ENCODE peak calls at places on chromosomes 2 and 18, in seven cellular contexts. O is lower lobe of right lung, W is activated B cell treated with CpG ODN at 0.5 μM for 24 hours, F is AG04450, Z is gastrocnemius medialis, S is foreskin fibroblast, L is HepG2. U is an unnamed sample.

GRCh38 chr18:8966819-8967218 is 135.7 kb upstream of the NDUFV2 start:
- DNase-seq in O (no peak), W (no peak), F (no peak), Z (no peak), S (no peak), L (no peak), U (no peak)

GRCh38 chr2:205175831-205176230 is 506.5 kb upstream of the NRP2 start:
- DNase-seq in O (no peak), W (no peak), F (no peak), Z (no peak), S (no peak), L (no peak), U (no peak)

GRCh38 chr2:174644406-174644805 is 46.8 kb upstream of the WIPF1 start:
- DNase-seq in O (no peak), W (no peak), F (no peak), Z (no peak), S (no peak), L (no peak), U (no peak)

GRCh38 chr2:96537734-96538486 is 1.4 kb downstream of the ARID5A start:
- DNase-seq in O (no peak), W (peak), F (no peak), Z (no peak), S (no peak), L (no peak), U (no peak)

GRCh38 chr2:16664052-16664731 is 1.4 kb downstream of the CYRIA start:
- DNase-seq in O (peak), W (peak), F (peak), Z (peak), S (no peak), L (no peak), U (no peak)

GRCh38 chr2:231642631-231643493 is 50.2 kb downstream of the TEX44 start:
- DNase-seq in O (peak), W (peak), F (peak), Z (peak), S (peak), L (peak), U (no peak)

GRCh38 chr18:46672062-46672970 is 15.3 kb upstream of the LOXHD1 start:
- DNase-seq in O (no peak), W (no peak), F (no peak), Z (no peak), S (peak), L (no peak), U (no peak)

GRCh38 chr2:3730646-3731045 is 27.3 kb downstream of the DCDC2C start:
- DNase-seq in O (no peak), W (no peak), F (no peak), Z (no peak), S (peak), L (no peak), U (no peak)

GRCh38 chr2:190996338-190996946 is 17.5 kb downstream of the STAT1 start:
- DNase-seq in O (peak), W (no peak), F (no peak), Z (no peak), S (peak), L (peak), U (no peak)

GRCh38 chr2:235390108-235390815 is 103.6 kb upstream of the AGAP1 start:
- DNase-seq in O (peak), W (no peak), F (peak), Z (no peak), S (no peak), L (no peak), U (no peak)

GRCh38 chr18:54774423-54774822 is 53.9 kb upstream of the RAB27B start:
- DNase-seq in O (no peak), W (no peak), F (no peak), Z (no peak), S (peak), L (no peak), U (no peak)

GRCh38 chr2:160087854-160088745 is 25.7 kb upstream of the PLA2R1 start:
- DNase-seq in O (no peak), W (no peak), F (no peak), Z (no peak), S (peak), L (peak), U (no peak)

GRCh38 chr2:196750977-196751631 is 48.4 kb downstream of the GTF3C3 start:
- DNase-seq in O (peak), W (peak), F (peak), Z (peak), S (peak), L (peak), U (no peak)

GRCh38 chr18:36736094-36736493 is 92.7 kb downstream of the TPGS2 start:
- DNase-seq in O (no peak), W (no peak), F (no peak), Z (no peak), S (no peak), L (no peak), U (no peak)

GRCh38 chr18:77119101-77119850 is 13.3 kb downstream of the MBP start:
- DNase-seq in O (no peak), W (no peak), F (no peak), Z (peak), S (no peak), L (no peak), U (no peak)

GRCh38 chr2:236661762-236662110 is 92.1 kb downstream of the ACKR3 start:
- DNase-seq in O (no peak), W (no peak), F (no peak), Z (peak), S (peak), L (no peak), U (no peak)

GRCh38 chr2:42765686-42766085 is 1.8 kb upstream of the OXER1 start:
- DNase-seq in O (no peak), W (no peak), F (no peak), Z (no peak), S (no peak), L (no peak), U (no peak)

GRCh38 chr18:37385846-37386435 is 179.7 kb downstream of the CELF4 start:
- DNase-seq in O (no peak), W (no peak), F (no peak), Z (no peak), S (peak), L (peak), U (no peak)

GRCh38 chr18:43442571-43442970 is 165.3 kb upstream of the SYT4 start:
- DNase-seq in O (no peak), W (no peak), F (no peak), Z (no peak), S (no peak), L (no peak), U (no peak)

GRCh38 chr2:124437811-124438210 is 412.7 kb downstream of the CNTNAP5 start:
- DNase-seq in O (no peak), W (no peak), F (no peak), Z (no peak), S (no peak), L (no peak), U (no peak)

GRCh38 chr18:58263733-58264469 is 219.9 kb downstream of the NEDD4L start:
- DNase-seq in O (no peak), W (no peak), F (no peak), Z (no peak), S (no peak), L (no peak), U (no peak)

GRCh38 chr2:209383212-209383611 is 40.6 kb upstream of the MAP2 start:
- DNase-seq in O (no peak), W (no peak), F (peak), Z (no peak), S (peak), L (peak), U (no peak)

GRCh38 chr2:12014088-12014960 is 267.9 kb downstream of the LPIN1 start:
- DNase-seq in O (peak), W (no peak), F (no peak), Z (peak), S (peak), L (no peak), U (no peak)

GRCh38 chr2:2800001-2800400 is 468.9 kb upstream of the MYT1L start:
- DNase-seq in O (no peak), W (no peak), F (no peak), Z (no peak), S (no peak), L (no peak), U (no peak)

GRCh38 chr2:226721541-226721940 is 78.1 kb downstream of the IRS1 start:
- DNase-seq in O (no peak), W (no peak), F (no peak), Z (peak), S (peak), L (no peak), U (no peak)

GRCh38 chr2:240467659-240468299 is 32.3 kb downstream of the GPC1 start:
- DNase-seq in O (no peak), W (no peak), F (no peak), Z (peak), S (no peak), L (no peak), U (no peak)

GRCh38 chr2:30649828-30650227 is 157.4 kb downstream of the CAPN13 start:
- DNase-seq in O (no peak), W (no peak), F (no peak), Z (no peak), S (no peak), L (no peak), U (no peak)

GRCh38 chr2:124538549-124538948 is 513.5 kb downstream of the CNTNAP5 start:
- DNase-seq in O (no peak), W (no peak), F (no peak), Z (no peak), S (no peak), L (no peak), U (no peak)

GRCh38 chr2:41934323-41935003 is 113.4 kb upstream of the PKDCC start:
- DNase-seq in O (no peak), W (no peak), F (peak), Z (no peak), S (no peak), L (no peak), U (no peak)

GRCh38 chr2:157150747-157151146 is 106.8 kb upstream of the GALNT5 start:
- DNase-seq in O (no peak), W (no peak), F (no peak), Z (no peak), S (peak), L (peak), U (no peak)

GRCh38 chr2:241000831-241001321 is 2.5 kb downstream of the SNED1 start:
- DNase-seq in O (peak), W (peak), F (no peak), Z (no peak), S (no peak), L (no peak), U (peak)

GRCh38 chr2:53987336-53987921 is 16.6 kb upstream of the PSME4 start:
- DNase-seq in O (no peak), W (no peak), F (peak), Z (no peak), S (peak), L (peak), U (no peak)

GRCh38 chr2:186822323-186822722 is 26.6 kb downstream of the ZSWIM2 start:
- DNase-seq in O (no peak), W (no peak), F (no peak), Z (no peak), S (no peak), L (no peak), U (no peak)

DNA sequence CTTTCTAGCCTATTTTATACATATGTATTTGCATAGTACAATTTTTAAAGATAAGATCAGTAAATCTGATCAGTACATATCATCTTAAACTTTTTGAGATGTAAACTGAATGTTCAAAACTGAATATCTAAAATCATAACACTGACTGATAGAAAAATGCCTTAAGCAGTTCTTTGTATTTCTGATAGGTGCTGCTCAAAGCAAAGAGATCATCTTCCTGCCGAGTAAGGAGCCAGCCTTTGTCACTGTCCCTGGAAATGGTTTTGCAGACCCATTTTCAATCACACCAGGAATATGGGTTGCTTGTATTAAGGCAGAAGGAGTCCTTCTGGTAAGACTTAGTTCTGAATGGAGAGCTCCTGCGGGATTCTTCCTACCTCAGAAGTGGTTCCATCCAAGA is 135.0 kb downstream of the LAMA3 start:
- DNase-seq in O (no peak), W (no peak), F (no peak), Z (no peak), S (peak), L (no peak), U (no peak)
- TF ChIP-seq CTCF in O (no peak), W (no peak), F (no peak), Z (peak), S (no peak), L (peak), U (no peak)

DNA sequence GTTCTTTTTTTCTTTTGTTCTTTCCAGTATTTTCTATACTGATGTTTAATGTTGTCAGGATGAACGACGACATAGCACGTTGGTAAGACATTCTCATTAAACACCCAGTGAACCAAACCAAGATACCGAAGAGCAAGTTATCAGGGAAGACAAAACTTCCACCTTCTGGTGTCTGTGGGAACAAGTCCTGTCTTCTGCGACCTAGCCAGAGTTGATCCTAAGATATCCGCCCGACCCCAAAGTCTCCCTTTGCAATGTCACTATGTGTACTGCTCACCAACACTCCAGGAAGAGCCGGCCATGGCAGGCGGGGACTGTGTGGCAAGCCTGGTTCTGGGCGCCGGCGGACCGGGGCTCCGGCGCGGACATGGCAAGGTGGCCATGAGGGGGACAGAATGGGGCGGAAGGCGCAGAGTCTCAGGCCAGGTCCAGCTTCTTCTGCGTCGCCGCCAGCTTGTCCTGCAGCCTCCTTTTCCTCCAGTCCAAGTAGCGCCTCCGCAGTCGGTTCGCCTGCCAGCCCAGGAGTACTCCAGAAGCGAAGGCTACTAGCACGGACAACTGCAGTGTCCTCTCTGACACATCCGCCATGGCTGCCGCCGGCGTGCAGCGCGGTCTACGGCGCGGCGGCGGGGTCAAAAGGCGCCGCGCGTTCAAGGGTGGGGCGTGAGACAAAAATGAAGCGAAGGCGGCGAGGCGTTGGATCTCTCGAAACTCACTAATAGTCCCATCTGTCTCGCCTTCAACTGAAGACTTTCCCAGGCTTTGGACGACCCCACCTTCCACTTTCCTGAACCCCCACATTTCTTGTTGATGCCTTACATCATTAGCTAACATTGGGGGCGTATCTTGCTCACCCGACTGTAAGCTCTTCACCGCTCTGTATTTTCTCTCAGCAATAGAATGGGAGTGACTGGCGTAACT is at the start of gene MTLN:
- DNase-seq in O (peak), W (peak), F (no peak), Z (peak), S (peak), L (peak), U (peak)
- TF ChIP-seq CTCF in O (no peak), W (no peak), F (no peak), Z (no peak), S (no peak), L (peak), U (no peak)

GRCh38 chr2:189679224-189679623 is 4.8 kb downstream of the ANKAR start:
- DNase-seq in O (no peak), W (no peak), F (no peak), Z (no peak), S (peak), L (no peak), U (no peak)

GRCh38 chr2:189669913-189670312 is 4.6 kb upstream of the ANKAR start:
- DNase-seq in O (no peak), W (no peak), F (no peak), Z (no peak), S (no peak), L (peak), U (no peak)

GRCh38 chr2:189673661-189674373 is 653 bp upstream of the ANKAR start:
- DNase-seq in O (no peak), W (no peak), F (no peak), Z (no peak), S (peak), L (no peak), U (no peak)

GRCh38 chr2:189676471-189676870 is 2.0 kb downstream of the ANKAR start:
- DNase-seq in O (no peak), W (no peak), F (no peak), Z (no peak), S (peak), L (no peak), U (no peak)

DNA sequence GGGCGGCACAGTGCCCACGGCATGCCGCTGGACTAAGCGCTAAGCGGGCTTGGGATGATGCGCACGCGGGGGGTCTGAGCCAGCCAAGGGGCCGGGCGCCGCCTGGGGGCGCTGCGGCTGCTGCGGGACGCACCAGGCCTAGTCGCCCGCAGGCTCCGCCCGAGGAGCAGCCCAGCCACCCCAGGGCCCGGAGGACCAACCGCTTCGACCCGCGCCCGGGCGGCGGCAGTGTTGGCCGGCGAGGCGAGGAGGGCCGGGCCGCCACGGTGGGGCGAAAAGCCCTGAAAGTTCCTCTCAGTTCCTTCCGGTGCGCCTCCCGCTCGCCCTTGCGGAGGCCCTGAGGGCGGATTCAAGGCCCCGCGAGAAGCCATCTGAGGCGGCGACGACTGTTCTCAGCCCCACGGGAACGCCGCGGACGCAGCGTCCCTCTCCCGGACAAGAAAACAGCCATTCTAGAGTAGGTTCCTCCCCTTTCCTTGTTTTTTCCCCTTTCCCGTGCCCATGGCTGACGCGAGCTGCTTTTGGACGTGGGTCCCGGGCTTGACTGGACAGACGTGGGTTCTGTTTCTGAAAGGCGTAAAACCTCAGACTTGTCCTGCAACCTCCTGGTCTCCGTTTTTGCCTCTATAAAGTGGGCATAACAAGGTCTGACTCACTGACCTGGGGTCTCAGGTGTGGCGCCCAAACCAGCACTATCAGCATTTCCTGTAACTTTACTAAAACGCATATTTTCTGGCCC is at the start of gene ANKAR:
- DNase-seq in O (peak), W (peak), F (peak), Z (peak), S (peak), L (peak), U (peak)
- TF ChIP-seq CTCF in O (peak), W (peak), F (peak), Z (peak), S (peak), L (peak), U (peak)

DNA sequence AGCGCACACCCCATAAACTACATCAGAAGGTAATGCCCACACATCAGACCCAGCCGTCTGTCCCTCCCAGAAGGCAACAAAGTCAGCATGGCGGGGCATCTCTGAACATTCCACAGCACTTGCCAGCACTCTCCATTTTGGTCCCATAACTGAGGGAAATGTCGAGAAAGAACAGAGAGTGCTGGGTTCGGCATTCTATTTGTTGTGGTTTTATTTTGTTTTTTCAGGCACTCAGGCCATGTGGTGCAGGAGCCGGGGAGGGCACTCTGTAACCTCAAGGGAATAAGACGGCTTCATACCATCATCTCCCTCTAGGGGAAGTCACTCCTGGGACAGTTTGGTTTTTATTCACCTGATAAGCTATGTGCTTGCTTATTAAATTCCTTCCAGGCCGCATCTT is 156.0 kb downstream of the SEPTIN10 start:
- DNase-seq in O (no peak), W (no peak), F (no peak), Z (no peak), S (no peak), L (no peak), U (no peak)
- TF ChIP-seq CTCF in O (no peak), W (no peak), F (peak), Z (no peak), S (no peak), L (no peak), U (peak)

GRCh38 chr18:33833847-33834246 is 255.8 kb downstream of the ASXL3 start:
- DNase-seq in O (no peak), W (no peak), F (no peak), Z (no peak), S (no peak), L (no peak), U (no peak)
- TF ChIP-seq CTCF in O (no peak), W (no peak), F (no peak), Z (no peak), S (no peak), L (no peak), U (no peak)

DNA sequence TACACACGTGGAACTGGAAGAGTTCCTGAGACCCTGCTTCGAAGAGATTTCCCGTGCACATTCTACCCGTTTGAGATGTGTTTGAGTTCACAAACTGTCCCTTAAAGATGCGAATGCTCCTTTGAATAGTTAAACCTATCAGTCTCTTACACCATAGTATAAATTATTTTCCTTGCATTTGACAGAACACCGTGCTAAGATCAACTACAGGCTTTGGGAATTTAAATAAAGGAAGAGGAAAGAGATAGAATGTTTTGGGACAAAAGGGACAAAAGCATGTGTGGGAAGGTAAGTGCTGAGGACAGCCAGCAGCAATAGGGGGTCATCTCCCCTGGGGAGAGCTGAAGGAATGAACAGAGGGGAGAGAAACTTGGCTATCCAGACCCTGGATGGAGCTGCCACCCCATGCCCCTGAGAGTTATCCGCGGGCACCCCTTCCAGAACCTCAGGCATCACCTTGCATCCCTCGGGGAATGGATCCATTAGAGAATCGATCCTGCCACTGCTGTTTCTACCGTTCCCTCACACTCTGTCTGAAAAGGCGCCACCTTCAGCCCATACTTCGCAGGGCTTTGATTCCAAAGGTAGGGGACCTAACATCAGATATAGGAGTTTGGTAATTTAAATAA is 890 bp upstream of the ADCY3 start:
- DNase-seq in O (no peak), W (no peak), F (no peak), Z (no peak), S (no peak), L (peak), U (no peak)
- TF ChIP-seq CTCF in O (no peak), W (no peak), F (peak), Z (no peak), S (peak), L (peak), U (peak)

U was measured in type B pancreatic cell.